ENCODE peak calls at places on chromosome 14, in four cellular contexts. F is CD14-positive monocyte, Q is NAMALWA, B is D721Med. W is an unnamed sample.

GRCh38 chr14:102020058-102020971 is 55.9 kb downstream of the DYNC1H1 start:
- DNase-seq in F (no peak), Q (no peak), B (no peak), W (no peak)

GRCh38 chr14:24086193-24086955 is 7.7 kb upstream of the PCK2 start:
- DNase-seq in F (no peak), Q (no peak), B (no peak), W (no peak)

GRCh38 chr14:36647827-36648753 is 13.6 kb upstream of the PAX9 start:
- DNase-seq in F (no peak), Q (no peak), B (no peak), W (no peak)

GRCh38 chr14:83300454-83301064 is 1766.9 kb upstream of the SEL1L start:
- DNase-seq in F (no peak), Q (peak; percentile 53), B (no peak), W (peak; percentile 5)

GRCh38 chr14:103316723-103317122 is 17.3 kb upstream of the EIF5 start:
- DNase-seq in F (no peak), Q (no peak), B (no peak), W (no peak)

GRCh38 chr14:22699801-22700564 is 55.8 kb upstream of the OR6J1 start:
- DNase-seq in F (no peak), Q (no peak), B (no peak), W (no peak)

GRCh38 chr14:54606631-54607133 is 39.8 kb downstream of the SAMD4A start:
- DNase-seq in F (no peak), Q (no peak), B (no peak), W (no peak)

GRCh38 chr14:23636317-23637211 is at the start of gene DHRS2:
- DNase-seq in F (no peak), Q (peak; percentile 37), B (no peak), W (no peak)

GRCh38 chr14:67934087-67934486 is 114.5 kb downstream of the RAD51B start:
- DNase-seq in F (no peak), Q (peak; percentile 59), B (peak; percentile 24), W (peak; percentile 68)

GRCh38 chr14:59189281-59189821 is 884 bp downstream of the DAAM1 start:
- DNase-seq in F (peak; percentile 46), Q (peak; percentile 41), B (no peak), W (peak; percentile 40)

GRCh38 chr14:74875941-74876913 is at the start of gene PROX2:
- DNase-seq in F (no peak), Q (peak; percentile 35), B (no peak), W (no peak)

GRCh38 chr14:44657688-44658388 is 150.8 kb upstream of the FSCB start:
- DNase-seq in F (no peak), Q (no peak), B (no peak), W (no peak)

GRCh38 chr14:86057018-86057667 is 527.2 kb downstream of the FLRT2 start:
- DNase-seq in F (no peak), Q (peak; percentile 40), B (no peak), W (peak; percentile 16)

GRCh38 chr14:105348169-105348944 is 33.8 kb downstream of the PACS2 start:
- DNase-seq in F (no peak), Q (no peak), B (no peak), W (no peak)

GRCh38 chr14:52370406-52370911 is 56.3 kb downstream of the PTGER2 start:
- DNase-seq in F (no peak), Q (no peak), B (no peak), W (no peak)

GRCh38 chr14:105315211-105315721 is 718 bp downstream of the PACS2 start:
- DNase-seq in F (peak; percentile 45), Q (no peak), B (no peak), W (peak; percentile 34)

GRCh38 chr14:56524971-56525677 is 54.5 kb upstream of the TMEM260 start:
- DNase-seq in F (no peak), Q (no peak), B (no peak), W (no peak)

GRCh38 chr14:36507847-36508417 is 12.1 kb downstream of the NKX2-1 start:
- DNase-seq in F (no peak), Q (no peak), B (no peak), W (no peak)

GRCh38 chr14:75003250-75004027 is 718 bp downstream of the EIF2B2 start:
- DNase-seq in F (no peak), Q (peak; percentile 5), B (no peak), W (no peak)

GRCh38 chr14:104795468-104795780 is at the start of gene AKT1:
- DNase-seq in F (no peak), Q (no peak), B (no peak), W (no peak)

GRCh38 chr14:75339059-75339458 is 60.4 kb downstream of the FOS start:
- DNase-seq in F (no peak), Q (no peak), B (no peak), W (no peak)

GRCh38 chr14:64572721-64573508 is 23.2 kb downstream of the PPP1R36 start:
- DNase-seq in F (no peak), Q (no peak), B (no peak), W (no peak)

GRCh38 chr14:25477699-25478098 is 427.8 kb upstream of the STXBP6 start:
- DNase-seq in F (no peak), Q (no peak), B (no peak), W (no peak)

GRCh38 chr14:90277581-90278198 is 21.3 kb downstream of the PSMC1 start:
- DNase-seq in F (no peak), Q (no peak), B (no peak), W (no peak)

GRCh38 chr14:65927871-65928270 is 515.3 kb downstream of the FUT8 start:
- DNase-seq in F (no peak), Q (no peak), B (no peak), W (no peak)

GRCh38 chr14:20489093-20489994 is 16.0 kb upstream of the RNASE10 start:
- DNase-seq in F (no peak), Q (no peak), B (no peak), W (peak; percentile 82)

GRCh38 chr14:96194657-96195431 is 9.8 kb upstream of the BDKRB2 start:
- DNase-seq in F (no peak), Q (no peak), B (no peak), W (no peak)

GRCh38 chr14:66003082-66003740 is 483.0 kb upstream of the CCDC196 start:
- DNase-seq in F (no peak), Q (no peak), B (no peak), W (no peak)

GRCh38 chr14:73761621-73762355 is 47.6 kb upstream of the PNMA1 start:
- DNase-seq in F (no peak), Q (no peak), B (no peak), W (peak; percentile 54)

GRCh38 chr14:77270361-77271112 is 469 bp downstream of the NGB start:
- DNase-seq in F (no peak), Q (no peak), B (no peak), W (no peak)

GRCh38 chr14:31505411-31505810 is 17.6 kb upstream of the GPR33 start:
- DNase-seq in F (no peak), Q (no peak), B (no peak), W (no peak)

GRCh38 chr14:52888159-52888558 is 62.7 kb downstream of the FERMT2 start:
- DNase-seq in F (no peak), Q (no peak), B (no peak), W (no peak)

GRCh38 chr14:50855558-50855957 is 16.3 kb upstream of the ABHD12B start:
- DNase-seq in F (no peak), Q (no peak), B (no peak), W (no peak)

GRCh38 chr14:59870277-59871165 is at the start of gene RTN1:
- DNase-seq in F (peak; percentile 55), Q (no peak), B (peak; percentile 18), W (peak; percentile 51)

W was measured in GM12865.